ENCODE peak calls at places on chromosomes 11 and 22, in nine cellular contexts. P is OCI-LY7, B is PC-3, U is GM23248, I is HCT116, K is SK-N-SH, O is Karpas-422, Q is hepatocyte, Y is MM.1S. E is an unnamed sample. For H3K9me2, the result is how much of the 10 kb centered on the place peaks cover.

GRCh38 chr11:131253142-131253884 is 117.1 kb upstream of the NTM start:
- DNase-seq in K (no peak), I (no peak), B (no peak), Y (no peak), U (no peak), P (no peak), Q (no peak), O (no peak), E (peak)

GRCh38 chr11:126837581-126837980 is 163.0 kb downstream of the KIRREL3 start:
- DNase-seq in K (no peak), U (no peak), O (no peak), P (no peak), I (no peak), Q (no peak), B (no peak), Y (no peak), E (no peak)

GRCh38 chr11:119531091-119531490 is 108.1 kb upstream of the THY1 start:
- DNase-seq in K (no peak), U (no peak), O (no peak), B (no peak), I (no peak), P (no peak), Y (no peak), Q (no peak), E (no peak)

GRCh38 chr22:45620707-45621106 is 50.9 kb upstream of the ATXN10 start:
- DNase-seq in Q (no peak), O (no peak), B (no peak), P (peak), I (no peak), Y (no peak), U (no peak), K (no peak), E (no peak)

GRCh38 chr11:64334764-64335741 is 5.0 kb upstream of the CCDC88B start:
- DNase-seq in P (peak), Y (no peak), B (peak), U (peak), Q (peak), I (peak), O (peak), K (peak), E (peak)

GRCh38 chr22:29268511-29269229 is 602 bp downstream of the EWSR1 start:
- DNase-seq in B (peak), O (peak), Q (peak), K (peak), I (peak), U (peak), P (peak), Y (peak), E (peak)

GRCh38 chr11:63012450-63013238 is 3.0 kb downstream of the SLC22A8 start:
- DNase-seq in Y (no peak), U (no peak), O (no peak), K (no peak), Q (peak), P (no peak), I (no peak), B (no peak), E (no peak)

GRCh38 chr22:27108425-27109114 is 451.2 kb downstream of the MIAT start:
- DNase-seq in U (no peak), Q (peak), B (no peak), P (no peak), O (no peak), Y (no peak), I (no peak), K (peak), E (no peak)

GRCh38 chr11:17922474-17922788 is 90.4 kb downstream of the SERGEF start:
- DNase-seq in P (no peak), B (no peak), U (no peak), K (no peak), O (no peak), I (no peak), Q (no peak), Y (no peak), E (no peak)

GRCh38 chr11:130808541-130808940 is 107.7 kb downstream of the SNX19 start:
- DNase-seq in O (no peak), P (no peak), B (no peak), K (no peak), U (no peak), Y (no peak), Q (no peak), I (no peak), E (no peak)

GRCh38 chr11:64794526-64794925 is 8.5 kb downstream of the MAP4K2 start:
- DNase-seq in P (no peak), K (no peak), B (no peak), Y (no peak), U (no peak), O (no peak), I (no peak), Q (no peak), E (no peak)

GRCh38 chr11:35717043-35717442 is 54.5 kb downstream of the TRIM44 start:
- DNase-seq in K (no peak), Q (no peak), P (no peak), O (no peak), I (no peak), Y (no peak), B (peak), U (no peak), E (peak)
- H3K4me2 ChIP-seq in K (no peak), Q (no peak), P (no peak), O (no peak), I (no peak), Y (no peak), B (no peak), U (no peak), E (no peak)

GRCh38 chr11:88064097-88064705 is 111.0 kb downstream of the RAB38 start:
- DNase-seq in B (no peak), Q (no peak), I (no peak), O (no peak), Y (no peak), K (no peak), U (no peak), P (no peak), E (no peak)
- H3K9me2 ChIP-seq in B (under half), Q (under half), I (under half), O (under half), Y (under half), K (under half), U (under half), P (under half), E (under half)

DNA sequence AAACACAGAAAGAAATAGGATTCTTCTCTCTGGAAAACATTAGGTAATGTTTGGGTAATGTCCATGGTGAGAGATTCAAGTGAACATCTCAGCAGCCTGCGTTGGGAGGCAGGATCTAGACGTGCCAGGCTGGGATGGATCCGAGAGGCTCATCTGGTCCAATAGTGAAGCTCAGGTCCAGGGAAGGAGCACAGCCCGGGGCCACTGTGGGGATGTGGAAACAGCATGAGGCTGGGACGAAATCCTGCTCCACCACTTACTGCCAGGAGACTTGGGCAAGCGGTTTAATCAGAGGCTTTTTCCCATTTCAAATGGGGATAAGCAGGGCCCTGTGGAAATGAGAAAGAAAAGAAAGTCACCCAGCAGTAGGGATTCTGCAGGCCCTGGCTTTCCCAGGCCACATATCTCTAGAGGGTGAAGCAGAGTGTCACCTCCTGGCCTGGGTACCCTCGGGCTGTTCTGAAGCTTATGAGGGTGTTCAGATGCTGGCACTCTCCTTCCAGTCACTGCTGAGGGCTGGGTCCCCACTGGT is 109.7 kb downstream of the CSNK2A3 start:
- DNase-seq in O (no peak), K (no peak), P (no peak), Q (peak), Y (no peak), U (peak), B (no peak), I (no peak), E (no peak)
- H3K4me2 ChIP-seq in O (peak), K (no peak), P (peak), Q (no peak), Y (no peak), U (no peak), B (no peak), I (no peak), E (no peak)

GRCh38 chr11:30987819-30988218 is 381.7 kb downstream of the DCDC1 start:
- DNase-seq in P (no peak), K (no peak), Q (no peak), O (no peak), U (no peak), Y (no peak), I (no peak), B (no peak), E (no peak)

GRCh38 chr11:30983143-30983542 is 386.4 kb downstream of the DCDC1 start:
- DNase-seq in U (no peak), I (no peak), Q (no peak), K (no peak), Y (no peak), B (no peak), O (no peak), P (no peak), E (no peak)

GRCh38 chr11:30984827-30985226 is 384.7 kb downstream of the DCDC1 start:
- DNase-seq in O (no peak), K (no peak), U (peak), I (no peak), P (no peak), Y (no peak), Q (no peak), B (no peak), E (no peak)

GRCh38 chr11:30983810-30984441 is 385.6 kb downstream of the DCDC1 start:
- DNase-seq in U (no peak), B (no peak), Q (no peak), K (peak), Y (no peak), P (no peak), I (no peak), O (no peak), E (no peak)

GRCh38 chr11:30984442-30984816 is 385.1 kb downstream of the DCDC1 start:
- DNase-seq in I (no peak), O (no peak), U (peak), Y (no peak), B (no peak), K (peak), Q (peak), P (no peak), E (no peak)
- H3K9me2 ChIP-seq in I (under half), O (under half), U (under half), Y (under half), B (under half), K (under half), Q (under half), P (under half), E (under half)